ENCODE peak calls at places on chromosomes 4 and X, in eight cellular contexts. One of them, this sample, is unnamed.

GRCh38 chrX:33161829-33162228 is 49.5 kb downstream of the DMD start:
- DNase-seq in neural crest cell: no peak
- DNase-seq in foreskin melanocyte: no peak
- DNase-seq in amygdala: no peak
- DNase-seq in RCC 7860: no peak
- DNase-seq in activated naive CD8-positive, alpha-beta T cell treated with anti-CD3 and anti-CD28 coated beads, Interleukin-2, amount 50 U/mL, for 24 hours: no peak
- DNase-seq in NCI-H2029: no peak
- DNase-seq in GM23248: no peak
- DNase-seq in this sample: no peak

GRCh38 chrX:28586291-28586690 is 955 bp upstream of the IL1RAPL1 start:
- DNase-seq in neural crest cell: peak; percentile 38
- DNase-seq in foreskin melanocyte: peak; percentile 9
- DNase-seq in amygdala: no peak
- DNase-seq in RCC 7860: no peak
- DNase-seq in activated naive CD8-positive, alpha-beta T cell treated with anti-CD3 and anti-CD28 coated beads, Interleukin-2, amount 50 U/mL, for 24 hours: no peak
- DNase-seq in NCI-H2029: no peak
- DNase-seq in GM23248: no peak
- DNase-seq in this sample: peak; percentile 62

GRCh38 chr4:118762146-118762545 is 73.8 kb downstream of the SEC24D start:
- DNase-seq in neural crest cell: no peak
- DNase-seq in foreskin melanocyte: no peak
- DNase-seq in amygdala: no peak
- DNase-seq in RCC 7860: no peak
- DNase-seq in activated naive CD8-positive, alpha-beta T cell treated with anti-CD3 and anti-CD28 coated beads, Interleukin-2, amount 50 U/mL, for 24 hours: no peak
- DNase-seq in NCI-H2029: no peak
- DNase-seq in GM23248: no peak
- DNase-seq in this sample: no peak

GRCh38 chrX:94053575-94053974 is 379.6 kb downstream of the FAM133A start:
- DNase-seq in neural crest cell: no peak
- DNase-seq in foreskin melanocyte: no peak
- DNase-seq in amygdala: no peak
- DNase-seq in RCC 7860: peak; percentile 4
- DNase-seq in activated naive CD8-positive, alpha-beta T cell treated with anti-CD3 and anti-CD28 coated beads, Interleukin-2, amount 50 U/mL, for 24 hours: no peak
- DNase-seq in NCI-H2029: no peak
- DNase-seq in GM23248: no peak
- DNase-seq in this sample: no peak

GRCh38 chr4:124177647-124178425 is 534.7 kb downstream of the ANKRD50 start:
- DNase-seq in neural crest cell: no peak
- DNase-seq in foreskin melanocyte: no peak
- DNase-seq in amygdala: no peak
- DNase-seq in RCC 7860: no peak
- DNase-seq in activated naive CD8-positive, alpha-beta T cell treated with anti-CD3 and anti-CD28 coated beads, Interleukin-2, amount 50 U/mL, for 24 hours: no peak
- DNase-seq in NCI-H2029: no peak
- DNase-seq in GM23248: peak; percentile 89
- DNase-seq in this sample: peak; percentile 76

GRCh38 chr4:163367651-163368050 is 24.0 kb downstream of the NPY5R start:
- DNase-seq in neural crest cell: no peak
- DNase-seq in foreskin melanocyte: peak; percentile 78
- DNase-seq in amygdala: no peak
- DNase-seq in RCC 7860: peak; percentile 33
- DNase-seq in activated naive CD8-positive, alpha-beta T cell treated with anti-CD3 and anti-CD28 coated beads, Interleukin-2, amount 50 U/mL, for 24 hours: no peak
- DNase-seq in NCI-H2029: no peak
- DNase-seq in GM23248: peak; percentile 2
- DNase-seq in this sample: no peak

GRCh38 chrX:38233891-38234807 is 13.5 kb upstream of the SRPX start:
- DNase-seq in neural crest cell: no peak
- DNase-seq in foreskin melanocyte: peak; percentile 92
- DNase-seq in amygdala: no peak
- DNase-seq in RCC 7860: peak; percentile 51
- DNase-seq in activated naive CD8-positive, alpha-beta T cell treated with anti-CD3 and anti-CD28 coated beads, Interleukin-2, amount 50 U/mL, for 24 hours: no peak
- DNase-seq in NCI-H2029: no peak
- DNase-seq in GM23248: peak; percentile 73
- DNase-seq in this sample: peak; percentile 86

GRCh38 chr4:170391066-170391754 is 301.5 kb upstream of the AADAT start:
- DNase-seq in neural crest cell: no peak
- DNase-seq in foreskin melanocyte: peak; percentile 25
- DNase-seq in amygdala: no peak
- DNase-seq in RCC 7860: peak; percentile 98
- DNase-seq in activated naive CD8-positive, alpha-beta T cell treated with anti-CD3 and anti-CD28 coated beads, Interleukin-2, amount 50 U/mL, for 24 hours: no peak
- DNase-seq in NCI-H2029: no peak
- DNase-seq in GM23248: peak; percentile 79
- DNase-seq in this sample: peak; percentile 85

GRCh38 chrX:44305921-44306320 is 37.6 kb downstream of the EFHC2 start:
- DNase-seq in neural crest cell: no peak
- DNase-seq in foreskin melanocyte: no peak
- DNase-seq in amygdala: no peak
- DNase-seq in RCC 7860: no peak
- DNase-seq in activated naive CD8-positive, alpha-beta T cell treated with anti-CD3 and anti-CD28 coated beads, Interleukin-2, amount 50 U/mL, for 24 hours: no peak
- DNase-seq in NCI-H2029: no peak
- DNase-seq in GM23248: no peak
- DNase-seq in this sample: no peak

GRCh38 chrX:108736509-108737479 is at the start of gene IRS4:
- DNase-seq in neural crest cell: peak; percentile 41
- DNase-seq in foreskin melanocyte: peak; percentile 36
- DNase-seq in amygdala: no peak
- DNase-seq in RCC 7860: no peak
- DNase-seq in activated naive CD8-positive, alpha-beta T cell treated with anti-CD3 and anti-CD28 coated beads, Interleukin-2, amount 50 U/mL, for 24 hours: no peak
- DNase-seq in NCI-H2029: no peak
- DNase-seq in GM23248: peak; percentile 36
- DNase-seq in this sample: peak; percentile 4

GRCh38 chrX:54640721-54641120 is 110.7 kb downstream of the GNL3L start:
- DNase-seq in neural crest cell: no peak
- DNase-seq in foreskin melanocyte: no peak
- DNase-seq in amygdala: no peak
- DNase-seq in RCC 7860: no peak
- DNase-seq in activated naive CD8-positive, alpha-beta T cell treated with anti-CD3 and anti-CD28 coated beads, Interleukin-2, amount 50 U/mL, for 24 hours: no peak
- DNase-seq in NCI-H2029: no peak
- DNase-seq in GM23248: peak; percentile 5
- DNase-seq in this sample: peak; percentile 79

GRCh38 chr4:106707776-106708603 is 328.1 kb downstream of the DKK2 start:
- DNase-seq in neural crest cell: no peak
- DNase-seq in foreskin melanocyte: no peak
- DNase-seq in amygdala: no peak
- DNase-seq in RCC 7860: no peak
- DNase-seq in activated naive CD8-positive, alpha-beta T cell treated with anti-CD3 and anti-CD28 coated beads, Interleukin-2, amount 50 U/mL, for 24 hours: no peak
- DNase-seq in NCI-H2029: no peak
- DNase-seq in GM23248: peak; percentile 81
- DNase-seq in this sample: peak; percentile 68

GRCh38 chrX:104913348-104913747 is 307.1 kb downstream of the TEX13A start:
- DNase-seq in neural crest cell: no peak
- DNase-seq in foreskin melanocyte: no peak
- DNase-seq in amygdala: no peak
- DNase-seq in RCC 7860: peak; percentile 3
- DNase-seq in activated naive CD8-positive, alpha-beta T cell treated with anti-CD3 and anti-CD28 coated beads, Interleukin-2, amount 50 U/mL, for 24 hours: no peak
- DNase-seq in NCI-H2029: no peak
- DNase-seq in GM23248: peak; percentile 13
- DNase-seq in this sample: peak; percentile 23

GRCh38 chr4:174036563-174036962 is 246.9 kb downstream of the FBXO8 start:
- DNase-seq in neural crest cell: no peak
- DNase-seq in foreskin melanocyte: no peak
- DNase-seq in amygdala: no peak
- DNase-seq in RCC 7860: no peak
- DNase-seq in activated naive CD8-positive, alpha-beta T cell treated with anti-CD3 and anti-CD28 coated beads, Interleukin-2, amount 50 U/mL, for 24 hours: no peak
- DNase-seq in NCI-H2029: no peak
- DNase-seq in GM23248: no peak
- DNase-seq in this sample: no peak

GRCh38 chr4:57094482-57095223 is 15.5 kb downstream of the IGFBP7 start:
- DNase-seq in neural crest cell: no peak
- DNase-seq in foreskin melanocyte: no peak
- DNase-seq in amygdala: no peak
- DNase-seq in RCC 7860: peak; percentile 77
- DNase-seq in activated naive CD8-positive, alpha-beta T cell treated with anti-CD3 and anti-CD28 coated beads, Interleukin-2, amount 50 U/mL, for 24 hours: no peak
- DNase-seq in NCI-H2029: no peak
- DNase-seq in GM23248: peak; percentile 95
- DNase-seq in this sample: peak; percentile 70

GRCh38 chrX:156004256-156004655 is 6.8 kb downstream of the IL9R start:
- DNase-seq in neural crest cell: no peak
- DNase-seq in foreskin melanocyte: no peak
- DNase-seq in amygdala: no peak
- DNase-seq in RCC 7860: no peak
- DNase-seq in activated naive CD8-positive, alpha-beta T cell treated with anti-CD3 and anti-CD28 coated beads, Interleukin-2, amount 50 U/mL, for 24 hours: no peak
- DNase-seq in NCI-H2029: no peak
- DNase-seq in GM23248: peak; percentile 45
- DNase-seq in this sample: no peak

GRCh38 chr4:185740471-185740873 is 71.5 kb downstream of the SORBS2 start:
- DNase-seq in neural crest cell: no peak
- DNase-seq in foreskin melanocyte: no peak
- DNase-seq in amygdala: no peak
- DNase-seq in RCC 7860: no peak
- DNase-seq in activated naive CD8-positive, alpha-beta T cell treated with anti-CD3 and anti-CD28 coated beads, Interleukin-2, amount 50 U/mL, for 24 hours: no peak
- DNase-seq in NCI-H2029: no peak
- DNase-seq in GM23248: no peak
- DNase-seq in this sample: peak; percentile 13

GRCh38 chr4:147799986-147800555 is 68.2 kb downstream of the ARHGAP10 start:
- DNase-seq in neural crest cell: no peak
- DNase-seq in foreskin melanocyte: no peak
- DNase-seq in amygdala: no peak
- DNase-seq in RCC 7860: peak; percentile 39
- DNase-seq in activated naive CD8-positive, alpha-beta T cell treated with anti-CD3 and anti-CD28 coated beads, Interleukin-2, amount 50 U/mL, for 24 hours: peak; percentile 67
- DNase-seq in NCI-H2029: no peak
- DNase-seq in GM23248: no peak
- DNase-seq in this sample: peak; percentile 62